ENCODE peak calls at places on chromosomes 6 and 20, in six cellular contexts. Q, A, C, H, Y and B are unnamed samples.

GRCh38 chr6:83378621-83379388 is 52.0 kb downstream of the ME1 start:
- DNase-seq in Q (no peak), A (no peak), C (no peak), H (no peak), Y (no peak), B (no peak)

GRCh38 chr6:8588176-8588575 is 152.8 kb upstream of the SLC35B3 start:
- DNase-seq in Q (no peak), A (no peak), C (no peak), H (no peak), Y (no peak), B (no peak)

GRCh38 chr20:6485376-6485775 is 282.1 kb upstream of the BMP2 start:
- DNase-seq in Q (no peak), A (no peak), C (no peak), H (no peak), Y (no peak), B (no peak)

GRCh38 chr20:51326241-51326819 is 216.2 kb downstream of the NFATC2 start:
- DNase-seq in Q (no peak), A (peak), C (peak), H (peak), Y (peak), B (peak)

GRCh38 chr6:141467881-141468280 is 664.8 kb upstream of the GJE1 start:
- DNase-seq in Q (no peak), A (no peak), C (no peak), H (no peak), Y (no peak), B (no peak)

GRCh38 chr6:43780293-43780692 is 10.3 kb downstream of the VEGFA start:
- DNase-seq in Q (no peak), A (no peak), C (no peak), H (no peak), Y (no peak), B (no peak)

GRCh38 chr6:167153523-167153959 is 4.2 kb downstream of the GPR31 start:
- DNase-seq in Q (peak), A (no peak), C (no peak), H (no peak), Y (no peak), B (no peak)

GRCh38 chr6:16781348-16782169 is 20.3 kb upstream of the ATXN1 start:
- DNase-seq in Q (no peak), A (no peak), C (no peak), H (peak), Y (no peak), B (peak)

GRCh38 chr20:25217161-25218108 is 21.9 kb downstream of the ENTPD6 start:
- DNase-seq in Q (no peak), A (no peak), C (no peak), H (no peak), Y (no peak), B (no peak)

GRCh38 chr6:72621243-72622093 is at the start of gene KCNQ5:
- DNase-seq in Q (no peak), A (peak), C (no peak), H (peak), Y (peak), B (peak)

GRCh38 chr6:49454787-49455709 is 8.0 kb downstream of the MMUT start:
- DNase-seq in Q (no peak), A (no peak), C (no peak), H (no peak), Y (no peak), B (no peak)

GRCh38 chr6:125512621-125513020 is 210.9 kb upstream of the HDDC2 start:
- DNase-seq in Q (no peak), A (no peak), C (peak), H (peak), Y (no peak), B (no peak)

GRCh38 chr6:7273709-7274108 is 39.3 kb downstream of the SSR1 start:
- DNase-seq in Q (no peak), A (no peak), C (no peak), H (no peak), Y (peak), B (no peak)

GRCh38 chr6:11142296-11143027 is 30.9 kb upstream of the ERVFRD-1 start:
- DNase-seq in Q (no peak), A (no peak), C (no peak), H (no peak), Y (no peak), B (no peak)

GRCh38 chr6:132669690-132670291 is 10.8 kb upstream of the TAAR1 start:
- DNase-seq in Q (no peak), A (peak), C (peak), H (peak), Y (no peak), B (peak)

GRCh38 chr20:45341939-45342862 is 6.0 kb downstream of the SDC4 start:
- DNase-seq in Q (no peak), A (peak), C (no peak), H (no peak), Y (peak), B (peak)

GRCh38 chr20:59043698-59044097 is 1.1 kb upstream of the PRELID3B start:
- DNase-seq in Q (no peak), A (no peak), C (no peak), H (no peak), Y (no peak), B (peak)

GRCh38 chr6:149897015-149897697 is 757 bp downstream of the RAET1E start:
- DNase-seq in Q (no peak), A (no peak), C (peak), H (no peak), Y (no peak), B (peak)

GRCh38 chr20:23639490-23639958 is 1.8 kb upstream of the CST3 start:
- DNase-seq in Q (no peak), A (no peak), C (no peak), H (no peak), Y (no peak), B (peak)

GRCh38 chr6:166307981-166308768 is at the start of gene PRR18:
- DNase-seq in Q (peak), A (peak), C (no peak), H (no peak), Y (peak), B (peak)

GRCh38 chr20:44207066-44207723 is 3.4 kb downstream of the OSER1 start:
- DNase-seq in Q (no peak), A (no peak), C (no peak), H (no peak), Y (no peak), B (no peak)

GRCh38 chr6:7502743-7503142 is 38.7 kb upstream of the DSP start:
- DNase-seq in Q (no peak), A (no peak), C (no peak), H (no peak), Y (no peak), B (no peak)

GRCh38 chr6:82277686-82278085 is 30.1 kb upstream of the IBTK start:
- DNase-seq in Q (no peak), A (no peak), C (no peak), H (no peak), Y (no peak), B (no peak)

DNA sequence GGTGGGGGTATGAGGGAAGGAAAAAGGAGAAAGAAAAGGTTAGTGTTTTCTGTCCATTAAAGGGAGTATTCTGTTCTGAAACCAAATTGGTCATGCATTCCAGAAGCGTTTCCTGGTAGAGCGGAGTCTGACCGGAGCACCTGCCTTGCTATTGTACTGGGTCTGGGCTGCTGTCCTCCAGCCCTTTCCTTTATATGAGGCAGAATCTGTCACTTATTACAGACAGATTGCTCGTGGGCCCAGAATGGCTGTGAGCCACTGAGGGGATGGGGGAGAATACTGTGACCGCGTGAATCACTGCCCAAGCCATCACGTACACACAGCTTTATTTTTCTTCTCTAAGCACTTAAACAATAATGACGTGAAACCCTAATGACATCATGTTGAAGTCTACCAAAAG is 573.5 kb downstream of the PKHD1 start:
- DNase-seq in Q (no peak), A (no peak), C (no peak), H (no peak), Y (no peak), B (peak)
- TF ChIP-seq JUND in Q (no peak), A (no peak), C (no peak), H (no peak), Y (no peak), B (no peak)

DNA sequence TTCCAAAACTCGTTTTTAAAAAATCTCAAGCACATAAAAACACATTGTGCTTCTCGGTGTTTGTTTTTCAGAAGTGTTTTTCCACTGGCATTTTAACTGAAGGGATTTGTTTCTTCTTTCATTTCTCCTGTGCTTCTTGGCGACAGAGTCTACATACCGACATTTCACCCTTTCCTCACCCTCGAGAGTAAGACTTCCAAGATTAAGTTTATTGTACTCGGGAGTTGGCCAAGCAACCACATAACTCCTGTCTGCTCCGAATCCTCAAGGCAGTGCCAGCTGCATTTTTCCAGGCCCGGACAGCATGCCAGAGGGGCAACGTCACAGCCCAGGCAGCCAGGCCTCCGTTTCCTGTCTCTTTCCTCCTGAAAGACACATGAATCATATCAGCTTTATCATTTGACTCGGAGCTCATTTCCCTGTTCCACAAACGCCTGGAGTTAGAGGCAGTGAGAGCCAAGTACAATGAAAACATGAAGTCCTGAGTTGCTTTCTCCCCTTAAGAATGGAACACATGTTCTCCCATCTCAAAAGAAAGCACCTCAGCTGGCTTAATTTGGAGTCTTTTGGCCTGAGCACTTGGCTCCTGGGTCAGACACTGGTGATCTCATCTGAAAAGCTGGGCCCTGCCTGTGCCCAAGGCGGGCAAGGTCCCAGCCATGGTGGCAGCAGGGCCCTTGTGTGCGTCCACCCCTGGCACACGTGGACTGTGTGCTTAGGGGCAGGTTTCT is 23.2 kb upstream of the FAM50B start:
- DNase-seq in Q (no peak), A (peak), C (peak), H (no peak), Y (no peak), B (peak)
- TF ChIP-seq JUND in Q (no peak), A (peak), C (peak), H (no peak), Y (no peak), B (peak)

GRCh38 chr20:62350098-62350628 is 16.9 kb downstream of the LAMA5 start:
- DNase-seq in Q (no peak), A (no peak), C (peak), H (no peak), Y (no peak), B (peak)

GRCh38 chr20:62352402-62353288 is 14.5 kb downstream of the LAMA5 start:
- DNase-seq in Q (no peak), A (peak), C (no peak), H (no peak), Y (no peak), B (peak)

GRCh38 chr20:62351469-62352401 is 15.4 kb downstream of the LAMA5 start:
- DNase-seq in Q (no peak), A (no peak), C (no peak), H (no peak), Y (no peak), B (no peak)

GRCh38 chr20:62349537-62350097 is 17.5 kb downstream of the LAMA5 start:
- DNase-seq in Q (no peak), A (no peak), C (no peak), H (peak), Y (no peak), B (no peak)

DNA sequence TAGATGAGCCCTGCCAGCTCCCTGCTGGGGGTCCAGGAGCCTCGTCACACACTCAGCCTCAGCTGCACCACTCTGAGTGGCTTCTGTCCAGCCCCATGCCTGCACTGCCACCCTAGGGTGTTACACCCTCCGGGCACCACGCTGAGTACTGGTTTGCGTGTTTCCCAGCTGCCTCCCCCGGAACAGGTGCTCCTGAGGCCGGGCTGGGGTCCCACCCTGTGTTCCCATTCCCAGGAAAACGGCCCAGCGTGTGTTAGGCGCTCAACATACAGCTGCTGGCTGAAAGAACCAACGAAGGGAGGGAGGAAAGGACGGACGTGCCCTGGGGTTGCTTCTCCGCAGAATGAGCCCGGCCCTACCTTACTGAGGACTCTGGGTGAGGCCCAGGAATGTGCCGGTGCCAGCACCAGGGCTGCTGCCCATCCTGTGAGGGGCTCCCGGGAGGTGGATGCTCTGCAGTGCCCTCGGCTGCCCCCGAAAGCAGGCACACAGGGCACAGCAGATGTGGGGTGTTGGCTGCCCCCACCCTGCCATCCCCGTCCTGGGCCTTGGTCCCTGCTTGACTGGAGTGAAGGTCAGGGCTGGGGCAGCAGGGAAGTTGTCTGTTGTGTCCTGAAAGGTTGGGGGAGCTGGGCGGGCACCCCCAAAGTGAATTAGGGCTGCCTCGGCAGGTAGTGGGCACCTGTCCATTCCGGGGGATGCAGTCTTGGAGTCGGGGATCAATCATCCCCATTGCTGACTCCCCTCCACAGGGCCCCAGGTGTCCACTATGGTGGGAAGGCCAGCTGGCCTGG is 16.3 kb downstream of the LAMA5 start:
- DNase-seq in Q (no peak), A (no peak), C (no peak), H (no peak), Y (no peak), B (no peak)
- TF ChIP-seq JUND in Q (no peak), A (no peak), C (no peak), H (no peak), Y (no peak), B (no peak)

GRCh38 chr6:36925809-36926208 is 28.7 kb upstream of the PI16 start:
- DNase-seq in Q (no peak), A (no peak), C (no peak), H (no peak), Y (no peak), B (no peak)
- TF ChIP-seq JUND in Q (no peak), A (no peak), C (no peak), H (no peak), Y (no peak), B (no peak)

GRCh38 chr6:40727272-40727671 is 140.1 kb upstream of the LRFN2 start:
- DNase-seq in Q (no peak), A (peak), C (no peak), H (peak), Y (no peak), B (no peak)
- TF ChIP-seq JUND in Q (no peak), A (no peak), C (no peak), H (no peak), Y (no peak), B (no peak)

GRCh38 chr20:4083103-4083864 is 67.9 kb upstream of the RNF24 start:
- DNase-seq in Q (no peak), A (no peak), C (no peak), H (no peak), Y (peak), B (no peak)

GRCh38 chr20:4084096-4084495 is 68.7 kb upstream of the RNF24 start:
- DNase-seq in Q (no peak), A (no peak), C (no peak), H (no peak), Y (no peak), B (no peak)

GRCh38 chr20:4081396-4081795 is 66.0 kb upstream of the RNF24 start:
- DNase-seq in Q (no peak), A (no peak), C (no peak), H (no peak), Y (no peak), B (no peak)

GRCh38 chr20:4084721-4085120 is 69.4 kb upstream of the RNF24 start:
- DNase-seq in Q (no peak), A (no peak), C (no peak), H (no peak), Y (no peak), B (no peak)

DNA sequence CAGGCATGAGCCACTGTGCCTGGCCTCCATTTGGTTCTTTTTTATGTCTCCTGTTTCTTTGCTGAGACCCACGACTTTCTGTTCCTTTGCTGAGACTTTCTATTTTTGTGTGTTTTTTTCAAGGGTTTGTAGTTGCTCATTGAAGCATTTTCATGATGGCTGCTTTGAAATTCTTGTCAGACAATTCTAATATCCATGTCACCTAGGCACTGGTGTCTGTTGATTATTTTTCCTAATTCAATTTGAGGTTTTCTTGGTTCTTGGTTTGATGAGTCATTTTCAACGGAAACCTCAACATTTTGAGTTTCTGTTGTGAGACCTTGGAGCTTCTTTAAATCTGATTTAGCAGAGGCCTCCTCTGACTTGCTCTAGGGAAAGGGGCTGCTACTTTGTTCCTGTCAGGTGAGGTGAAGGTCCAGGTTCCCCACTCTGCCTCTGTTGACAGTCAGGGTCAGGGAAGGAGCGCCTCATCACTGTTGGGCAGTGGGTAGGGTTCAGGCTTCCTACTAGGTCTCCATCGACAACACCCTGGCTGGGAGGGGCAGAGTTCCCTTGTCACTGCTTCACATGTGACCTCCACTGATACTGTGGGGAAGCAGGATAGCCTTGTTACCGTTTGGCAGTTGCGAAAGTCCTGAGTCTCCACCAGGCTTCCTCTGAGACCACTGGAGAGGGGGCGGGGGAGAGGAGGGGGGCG is 67.2 kb upstream of the RNF24 start:
- DNase-seq in Q (peak), A (peak), C (no peak), H (peak), Y (no peak), B (no peak)
- TF ChIP-seq JUND in Q (no peak), A (peak), C (no peak), H (peak), Y (no peak), B (no peak)

GRCh38 chr6:3428700-3429099 is 28.1 kb downstream of the SLC22A23 start:
- DNase-seq in Q (no peak), A (no peak), C (no peak), H (no peak), Y (no peak), B (no peak)

GRCh38 chr6:3426091-3426780 is 30.6 kb downstream of the SLC22A23 start:
- DNase-seq in Q (no peak), A (no peak), C (no peak), H (no peak), Y (no peak), B (no peak)

GRCh38 chr6:3426817-3427739 is 29.8 kb downstream of the SLC22A23 start:
- DNase-seq in Q (no peak), A (no peak), C (no peak), H (no peak), Y (no peak), B (no peak)

GRCh38 chr6:3428247-3428646 is 28.6 kb downstream of the SLC22A23 start:
- DNase-seq in Q (no peak), A (no peak), C (no peak), H (no peak), Y (no peak), B (no peak)

GRCh38 chr6:3427740-3428085 is 29.1 kb downstream of the SLC22A23 start:
- DNase-seq in Q (no peak), A (no peak), C (no peak), H (no peak), Y (no peak), B (no peak)
- TF ChIP-seq JUND in Q (no peak), A (no peak), C (no peak), H (no peak), Y (no peak), B (no peak)